ENCODE peak calls at places on chromosome 21, in four cellular contexts. C is SW480; G is COR-L47; X is stimulated activated CD4-positive, alpha-beta T cell treated with anti-CD3 and anti-CD28 coated beads, Interleukin-2, amount 100 ng/mL, for 48 hours. V is an unnamed sample.
A peak's percentile ranks its signal among the peaks of the same experiment; 100 is the strongest.

GRCh38 chr21:31902438-31902837 is 29.6 kb downstream of the HUNK start:
- DNase-seq in C (no peak), G (no peak), X (no peak), V (no peak)

GRCh38 chr21:45496968-45497845 is 45.0 kb downstream of the SLC19A1 start:
- DNase-seq in X (no peak), G (no peak), C (no peak), V (no peak)

GRCh38 chr21:41878831-41879189 is 334 bp downstream of the PRDM15 start:
- DNase-seq in C (peak; percentile 81), X (peak; percentile 69), G (peak; percentile 72), V (peak; percentile 94)

GRCh38 chr21:34642211-34643075 is 26.4 kb upstream of the CLIC6 start:
- DNase-seq in X (no peak), G (no peak), C (peak; percentile 98), V (no peak)

GRCh38 chr21:39675595-39675994 is 62.9 kb downstream of the B3GALT5 start:
- DNase-seq in C (no peak), G (no peak), X (no peak), V (no peak)

GRCh38 chr21:37414292-37415253 is 48.0 kb downstream of the DYRK1A start:
- DNase-seq in C (no peak), G (no peak), X (no peak), V (no peak)

GRCh38 chr21:44065428-44065827 is 41.8 kb upstream of the PWP2 start:
- DNase-seq in G (no peak), C (no peak), X (peak; percentile 57), V (peak; percentile 34)

GRCh38 chr21:38438476-38438893 is 59.8 kb downstream of the ERG start:
- DNase-seq in G (no peak), X (no peak), C (no peak), V (no peak)

GRCh38 chr21:45041351-45041805 is 33.0 kb upstream of the ADARB1 start:
- DNase-seq in G (no peak), X (no peak), C (no peak), V (peak; percentile 78)

GRCh38 chr21:34906401-34906800 is 142.7 kb downstream of the RUNX1 start:
- DNase-seq in C (no peak), X (no peak), G (no peak), V (no peak)

GRCh38 chr21:44958471-44959191 is 18.8 kb downstream of the SLX9 start:
- DNase-seq in G (no peak), X (no peak), C (no peak), V (peak; percentile 18)

GRCh38 chr21:38123626-38124025 is 133.2 kb upstream of the KCNJ15 start:
- DNase-seq in X (no peak), G (peak; percentile 59), C (no peak), V (no peak)

GRCh38 chr21:44845418-44846200 is 27.7 kb upstream of the SUMO3 start:
- DNase-seq in C (peak; percentile 89), G (peak; percentile 28), X (peak; percentile 56), V (peak; percentile 33)

GRCh38 chr21:31132574-31133242 is 94.4 kb upstream of the KRTAP19-8 start:
- DNase-seq in X (peak; percentile 48), C (no peak), G (no peak), V (peak; percentile 23)

GRCh38 chr21:42336065-42336464 is 14.7 kb downstream of the TFF2 start:
- DNase-seq in X (no peak), G (no peak), C (peak; percentile 84), V (no peak)

GRCh38 chr21:31088196-31088751 is 50.0 kb upstream of the KRTAP19-8 start:
- DNase-seq in G (no peak), X (no peak), C (no peak), V (no peak)

GRCh38 chr21:16842716-16843115 is 670.1 kb upstream of the CXADR start:
- DNase-seq in G (no peak), C (no peak), X (no peak), V (peak; percentile 64)

GRCh38 chr21:27807596-27807995 is 840.7 kb upstream of the ADAMTS5 start:
- DNase-seq in C (no peak), G (no peak), X (no peak), V (no peak)

GRCh38 chr21:46173573-46173972 is 10.7 kb downstream of the SPATC1L start:
- DNase-seq in X (no peak), C (no peak), G (no peak), V (no peak)

GRCh38 chr21:14870841-14871126 is 194.0 kb downstream of the NRIP1 start:
- DNase-seq in X (no peak), C (no peak), G (no peak), V (no peak)

GRCh38 chr21:32750405-32750804 is 21.1 kb downstream of the PAXBP1 start:
- DNase-seq in X (no peak), C (no peak), G (no peak), V (no peak)

GRCh38 chr21:46325073-46325912 is 1.3 kb downstream of the PCNT start:
- DNase-seq in C (peak; percentile 81), X (peak; percentile 21), G (peak; percentile 38), V (peak; percentile 39)

GRCh38 chr21:34913786-34914185 is 135.3 kb downstream of the RUNX1 start:
- DNase-seq in C (no peak), X (no peak), G (no peak), V (peak; percentile 81)

GRCh38 chr21:33966324-33966949 is 50.8 kb upstream of the ATP5PO start:
- DNase-seq in X (no peak), C (no peak), G (no peak), V (no peak)

GRCh38 chr21:42031816-42032215 is 21.7 kb upstream of the ZBTB21 start:
- DNase-seq in G (peak; percentile 63), C (no peak), X (no peak), V (no peak)

GRCh38 chr21:41895643-41896493 is 16.7 kb upstream of the PRDM15 start:
- DNase-seq in C (no peak), X (no peak), G (no peak), V (no peak)

GRCh38 chr21:45995686-45996179 is 14.2 kb downstream of the COL6A1 start:
- DNase-seq in G (no peak), X (no peak), C (peak; percentile 42), V (peak; percentile 47)

GRCh38 chr21:26920055-26920454 is 46.8 kb downstream of the ADAMTS5 start:
- DNase-seq in C (no peak), X (no peak), G (no peak), V (peak; percentile 61)

V was measured in foreskin fibroblast.